ENCODE peak calls at places on chromosome 21, in five cellular contexts. C is tibial artery, Y is SJCRH30, V is ACHN, X is T-cell. E is an unnamed sample.
A peak's percentile ranks its signal among the peaks of the same experiment; 100 is the strongest.

GRCh38 chr21:39900491-39900890 is 33.3 kb downstream of the PCP4 start:
- DNase-seq in V (no peak), Y (peak; percentile 74), X (no peak), C (no peak), E (no peak)

GRCh38 chr21:37579356-37579755 is 212.8 kb downstream of the DYRK1A start:
- DNase-seq in V (no peak), C (no peak), X (no peak), Y (no peak), E (no peak)

GRCh38 chr21:44889625-44890337 is 16.3 kb upstream of the PTTG1IP start:
- DNase-seq in X (no peak), Y (no peak), C (no peak), V (no peak), E (no peak)

GRCh38 chr21:45549670-45550463 is 7.6 kb upstream of the SLC19A1 start:
- DNase-seq in C (peak; percentile 58), X (no peak), Y (no peak), V (no peak), E (peak; percentile 55)

GRCh38 chr21:39712976-39713375 is 32.0 kb upstream of the IGSF5 start:
- DNase-seq in C (no peak), X (no peak), Y (peak; percentile 37), V (no peak), E (no peak)

GRCh38 chr21:27633631-27634030 is 666.7 kb upstream of the ADAMTS5 start:
- DNase-seq in Y (no peak), V (no peak), C (no peak), X (no peak), E (no peak)

GRCh38 chr21:32624726-32625125 is 12.5 kb upstream of the CFAP298 start:
- DNase-seq in C (no peak), X (no peak), V (no peak), Y (peak; percentile 16), E (no peak)

GRCh38 chr21:45310446-45310845 is 22.8 kb upstream of the POFUT2 start:
- DNase-seq in X (no peak), Y (no peak), C (peak; percentile 49), V (no peak), E (peak; percentile 56)

GRCh38 chr21:41428847-41429246 is 2.8 kb downstream of the MX1 start:
- DNase-seq in V (no peak), C (peak; percentile 51), Y (no peak), X (no peak), E (no peak)

GRCh38 chr21:42547001-42547905 is 33.6 kb downstream of the SLC37A1 start:
- DNase-seq in X (no peak), V (no peak), Y (no peak), C (peak; percentile 60), E (no peak)

E was measured in suprapubic skin.